ENCODE peak calls at places on chromosomes 12 and 14, in ten cellular contexts. Z, L, B, J, E, F, W, M, A and Y are unnamed samples.

GRCh38 chr12:28017873-28018255 is 45.3 kb upstream of the PTHLH start:
- DNase-seq in Z (no peak), B (no peak), M (no peak), J (no peak), W (no peak), F (no peak), E (no peak), L (no peak), A (no peak), Y (no peak)

GRCh38 chr12:29676676-29677075 is 107.1 kb downstream of the TMTC1 start:
- DNase-seq in W (no peak), Z (no peak), F (no peak), L (no peak), J (no peak), B (no peak), E (no peak), A (no peak), M (no peak), Y (no peak)

GRCh38 chr12:76588881-76589565 is 29.5 kb upstream of the OSBPL8 start:
- DNase-seq in E (no peak), B (no peak), W (peak), M (peak), J (no peak), F (no peak), A (peak), L (no peak), Z (no peak), Y (no peak)

GRCh38 chr14:102057480-102058114 is 29.2 kb downstream of the HSP90AA1 start:
- DNase-seq in M (no peak), W (no peak), L (no peak), J (no peak), F (no peak), B (no peak), E (no peak), A (no peak), Z (peak), Y (no peak)

GRCh38 chr14:68297011-68297410 is 477.4 kb downstream of the RAD51B start:
- DNase-seq in F (no peak), L (no peak), Z (no peak), J (no peak), E (no peak), A (no peak), B (no peak), W (no peak), M (no peak), Y (no peak)

GRCh38 chr14:64337901-64338615 is 43.9 kb upstream of the ESR2 start:
- DNase-seq in E (peak), B (peak), M (peak), A (peak), L (peak), Z (no peak), F (peak), J (peak), W (peak), Y (peak)

GRCh38 chr14:31930493-31931225 is 146.4 kb upstream of the ARHGAP5 start:
- DNase-seq in Z (no peak), F (no peak), M (peak), B (no peak), A (peak), E (no peak), W (peak), L (no peak), J (no peak), Y (no peak)

GRCh38 chr14:61418749-61419148 is 97.4 kb downstream of the PRKCH start:
- DNase-seq in Z (no peak), F (no peak), M (no peak), W (no peak), E (no peak), B (no peak), L (no peak), A (no peak), J (no peak), Y (no peak)

GRCh38 chr12:16189849-16190248 is 87.6 kb downstream of the SLC15A5 start:
- DNase-seq in L (no peak), F (no peak), Z (no peak), B (peak), W (no peak), J (no peak), E (no peak), M (peak), A (no peak), Y (no peak)

GRCh38 chr12:102069707-102070106 is 7.9 kb upstream of the WASHC3 start:
- DNase-seq in E (no peak), L (no peak), F (no peak), A (no peak), M (no peak), B (no peak), Z (no peak), W (no peak), J (no peak), Y (no peak)

GRCh38 chr14:71021347-71022014 is 114.2 kb downstream of the PCNX1 start:
- DNase-seq in W (peak), Z (no peak), A (peak), F (no peak), L (no peak), J (no peak), B (no peak), E (no peak), M (peak), Y (no peak)

GRCh38 chr14:62003701-62004100 is 241.5 kb downstream of the SNAPC1 start:
- DNase-seq in W (no peak), E (no peak), F (no peak), J (no peak), Z (no peak), L (no peak), M (no peak), A (no peak), B (no peak), Y (no peak)

GRCh38 chr12:69908208-69908607 is 83.2 kb downstream of the MYRFL start:
- DNase-seq in L (no peak), F (no peak), E (no peak), Z (no peak), M (peak), J (no peak), B (no peak), A (peak), W (no peak), Y (no peak)

GRCh38 chr12:130765186-130765659 is 49.1 kb upstream of the RIMBP2 start:
- DNase-seq in A (peak), B (no peak), F (no peak), J (no peak), E (no peak), Z (no peak), W (peak), L (no peak), M (peak), Y (no peak)